ENCODE peak calls at places on chromosomes 2 and 18, in eight cellular contexts. U, Q, V, I, G, X, P and A are unnamed samples.

GRCh38 chr18:58668211-58668610 is 3.1 kb upstream of the MALT1 start:
- DNase-seq in V (peak; percentile 23), G (no peak), Q (no peak), I (no peak), P (no peak), U (no peak), X (no peak), A (no peak)

GRCh38 chr18:79498662-79499061 is 102.9 kb downstream of the NFATC1 start:
- DNase-seq in U (no peak), X (no peak), G (no peak), V (no peak), I (no peak), Q (no peak), P (no peak), A (no peak)

GRCh38 chr18:74249181-74249968 is 42.4 kb downstream of the CYB5A start:
- DNase-seq in Q (no peak), P (no peak), X (no peak), V (peak; percentile 94), U (no peak), G (no peak), I (no peak), A (no peak)

GRCh38 chr2:161415041-161415440 is 1.1 kb upstream of the TBR1 start:
- DNase-seq in I (no peak), P (no peak), V (peak; percentile 14), X (peak; percentile 5), G (no peak), U (no peak), Q (no peak), A (peak; percentile 29)

GRCh38 chr2:85994897-85995647 is 106.3 kb upstream of the ST3GAL5 start:
- DNase-seq in I (peak; percentile 15), X (no peak), Q (no peak), G (no peak), V (no peak), U (no peak), P (no peak), A (no peak)

GRCh38 chr2:206774871-206775270 is 9.5 kb downstream of the FASTKD2 start:
- DNase-seq in U (no peak), P (no peak), V (no peak), I (no peak), X (no peak), G (no peak), Q (no peak), A (no peak)

GRCh38 chr2:48233005-48233404 is 296.9 kb upstream of the STON1 start:
- DNase-seq in P (no peak), V (no peak), I (no peak), U (no peak), G (no peak), X (no peak), Q (no peak), A (no peak)

GRCh38 chr2:120851116-120851773 is 115.6 kb downstream of the GLI2 start:
- DNase-seq in U (no peak), G (no peak), I (no peak), Q (no peak), X (no peak), V (no peak), P (no peak), A (no peak)

GRCh38 chr2:96251721-96252292 is 14.0 kb downstream of the TMEM127 start:
- DNase-seq in V (peak; percentile 81), X (no peak), I (peak; percentile 87), U (no peak), Q (no peak), G (no peak), P (peak; percentile 89), A (no peak)

GRCh38 chr18:28802546-28802945 is 625.6 kb upstream of the CDH2 start:
- DNase-seq in X (no peak), V (peak; percentile 33), I (no peak), G (no peak), P (no peak), U (no peak), Q (no peak), A (no peak)

GRCh38 chr2:7242189-7242867 is 325.1 kb downstream of the RNF144A start:
- DNase-seq in X (no peak), Q (no peak), I (no peak), V (no peak), G (no peak), P (no peak), U (no peak), A (no peak)

GRCh38 chr2:37730037-37730813 is 58.8 kb upstream of the CDC42EP3 start:
- DNase-seq in V (no peak), Q (no peak), G (no peak), P (no peak), U (no peak), I (no peak), X (no peak), A (no peak)

GRCh38 chr2:191691016-191691725 is 13.2 kb downstream of the NABP1 start:
- DNase-seq in Q (peak; percentile 34), X (no peak), I (peak; percentile 36), P (no peak), U (no peak), V (peak; percentile 88), G (no peak), A (peak; percentile 66)

GRCh38 chr2:119469131-119469530 is 37.5 kb downstream of the TMEM37 start:
- DNase-seq in X (no peak), P (no peak), G (no peak), Q (no peak), I (no peak), U (no peak), V (no peak), A (no peak)

GRCh38 chr2:23594079-23594494 is 209.1 kb downstream of the KLHL29 start:
- DNase-seq in X (peak; percentile 20), U (no peak), P (no peak), I (peak; percentile 86), G (no peak), Q (no peak), V (no peak), A (no peak)

GRCh38 chr2:169664600-169664977 is 29.6 kb downstream of the CFAP210 start:
- DNase-seq in Q (no peak), V (peak; percentile 37), P (no peak), I (no peak), G (no peak), U (no peak), X (no peak), A (no peak)

GRCh38 chr2:48358982-48359381 is 171.0 kb upstream of the STON1 start:
- DNase-seq in G (no peak), Q (no peak), X (no peak), V (no peak), I (no peak), P (no peak), U (no peak), A (no peak)

GRCh38 chr2:42834161-42834560 is 41.8 kb upstream of the HAAO start:
- DNase-seq in X (no peak), Q (no peak), V (no peak), U (no peak), I (peak; percentile 7), P (no peak), G (no peak), A (no peak)

GRCh38 chr2:26883971-26884370 is 36.0 kb downstream of the DPYSL5 start:
- DNase-seq in G (no peak), X (no peak), P (no peak), V (no peak), I (no peak), U (no peak), Q (no peak), A (no peak)

GRCh38 chr2:237875234-237876055 is 16.0 kb downstream of the RAMP1 start:
- DNase-seq in V (no peak), G (no peak), P (no peak), I (no peak), X (no peak), U (no peak), Q (no peak), A (no peak)

GRCh38 chr2:222074674-222075073 is 224.1 kb downstream of the PAX3 start:
- DNase-seq in X (no peak), U (no peak), V (no peak), P (no peak), I (no peak), Q (no peak), G (no peak), A (no peak)

GRCh38 chr2:203567786-203568185 is 32.7 kb upstream of the RAPH1 start:
- DNase-seq in G (no peak), X (no peak), Q (no peak), I (no peak), P (no peak), U (no peak), V (peak; percentile 59), A (no peak)

GRCh38 chr2:120034616-120035015 is 21.7 kb downstream of the EPB41L5 start:
- DNase-seq in V (no peak), X (no peak), I (no peak), P (no peak), G (no peak), U (no peak), Q (no peak), A (no peak)